ENCODE peak calls at places on chromosomes 1 and 21, in six cellular contexts. S is uterus, X is body of pancreas, R is ovary, V is stomach, T is Peyer's patch. K is an unnamed sample.

GRCh38 chr1:147509786-147510360 is 31.4 kb upstream of the BCL9 start:
- DNase-seq in S (peak; percentile 37), X (no peak), R (peak; percentile 62), V (no peak), T (no peak), K (no peak)

GRCh38 chr1:17502326-17502778 is 37.1 kb upstream of the ARHGEF10L start:
- DNase-seq in S (peak; percentile 85), X (peak; percentile 89), R (peak; percentile 77), V (peak; percentile 88), T (peak; percentile 65), K (peak; percentile 90)

GRCh38 chr1:173705117-173705516 is 9.7 kb upstream of the KLHL20 start:
- DNase-seq in S (no peak), X (no peak), R (no peak), V (no peak), T (no peak), K (no peak)

GRCh38 chr1:213541641-213542040 is 446.1 kb upstream of the PROX1 start:
- DNase-seq in S (no peak), X (no peak), R (no peak), V (no peak), T (no peak), K (no peak)

GRCh38 chr1:81029266-81029665 is 771.5 kb upstream of the ADGRL2 start:
- DNase-seq in S (no peak), X (no peak), R (no peak), V (no peak), T (no peak), K (no peak)

GRCh38 chr1:21251773-21252471 is 38.3 kb downstream of the ECE1 start:
- DNase-seq in S (peak; percentile 65), X (peak; percentile 91), R (peak; percentile 37), V (peak; percentile 80), T (no peak), K (peak; percentile 77)

GRCh38 chr1:56060901-56061300 is 518.5 kb downstream of the PLPP3 start:
- DNase-seq in S (no peak), X (no peak), R (no peak), V (no peak), T (no peak), K (peak; percentile 85)

GRCh38 chr21:18832950-18833349 is 429.4 kb upstream of the TMPRSS15 start:
- DNase-seq in S (no peak), X (no peak), R (no peak), V (no peak), T (no peak), K (no peak)

GRCh38 chr1:119510046-119510445 is 3.0 kb downstream of the HSD3B1 start:
- DNase-seq in S (no peak), X (no peak), R (no peak), V (no peak), T (no peak), K (no peak)

GRCh38 chr21:28294046-28294445 is 698.6 kb downstream of the LTN1 start:
- DNase-seq in S (no peak), X (no peak), R (no peak), V (no peak), T (no peak), K (no peak)

GRCh38 chr21:37658994-37659458 is 257.2 kb downstream of the KCNJ6 start:
- DNase-seq in S (peak; percentile 35), X (peak; percentile 37), R (peak; percentile 12), V (no peak), T (peak; percentile 18), K (no peak)

GRCh38 chr1:160567858-160568682 is 11.2 kb downstream of the CD84 start:
- DNase-seq in S (no peak), X (no peak), R (no peak), V (no peak), T (peak; percentile 56), K (no peak)

GRCh38 chr1:186828612-186829542 is at the start of gene PLA2G4A:
- DNase-seq in S (peak; percentile 23), X (peak; percentile 14), R (peak; percentile 21), V (peak; percentile 38), T (peak; percentile 18), K (peak; percentile 38)

GRCh38 chr21:26686278-26686677 is 113.2 kb upstream of the CYYR1 start:
- DNase-seq in S (no peak), X (no peak), R (no peak), V (no peak), T (peak; percentile 18), K (no peak)

GRCh38 chr1:203267347-203267846 is 37.9 kb upstream of the BTG2 start:
- DNase-seq in S (peak; percentile 83), X (peak; percentile 87), R (peak; percentile 83), V (peak; percentile 88), T (peak; percentile 87), K (peak; percentile 85)

GRCh38 chr1:100038401-100039306 is 68.9 kb downstream of the SLC35A3 start:
- DNase-seq in S (peak; percentile 47), X (peak; percentile 69), R (peak; percentile 59), V (peak; percentile 75), T (peak; percentile 71), K (peak; percentile 64)

GRCh38 chr1:244347942-244348341 is 103.8 kb downstream of the ADSS2 start:
- DNase-seq in S (no peak), X (no peak), R (no peak), V (no peak), T (no peak), K (no peak)

GRCh38 chr1:151851886-151852285 is 1.6 kb downstream of the THEM5 start:
- DNase-seq in S (no peak), X (no peak), R (no peak), V (no peak), T (no peak), K (no peak)
- TF ChIP-seq POLR2A in S (no peak), X (no peak), R (no peak), V (no peak), T (no peak), K (no peak)

DNA sequence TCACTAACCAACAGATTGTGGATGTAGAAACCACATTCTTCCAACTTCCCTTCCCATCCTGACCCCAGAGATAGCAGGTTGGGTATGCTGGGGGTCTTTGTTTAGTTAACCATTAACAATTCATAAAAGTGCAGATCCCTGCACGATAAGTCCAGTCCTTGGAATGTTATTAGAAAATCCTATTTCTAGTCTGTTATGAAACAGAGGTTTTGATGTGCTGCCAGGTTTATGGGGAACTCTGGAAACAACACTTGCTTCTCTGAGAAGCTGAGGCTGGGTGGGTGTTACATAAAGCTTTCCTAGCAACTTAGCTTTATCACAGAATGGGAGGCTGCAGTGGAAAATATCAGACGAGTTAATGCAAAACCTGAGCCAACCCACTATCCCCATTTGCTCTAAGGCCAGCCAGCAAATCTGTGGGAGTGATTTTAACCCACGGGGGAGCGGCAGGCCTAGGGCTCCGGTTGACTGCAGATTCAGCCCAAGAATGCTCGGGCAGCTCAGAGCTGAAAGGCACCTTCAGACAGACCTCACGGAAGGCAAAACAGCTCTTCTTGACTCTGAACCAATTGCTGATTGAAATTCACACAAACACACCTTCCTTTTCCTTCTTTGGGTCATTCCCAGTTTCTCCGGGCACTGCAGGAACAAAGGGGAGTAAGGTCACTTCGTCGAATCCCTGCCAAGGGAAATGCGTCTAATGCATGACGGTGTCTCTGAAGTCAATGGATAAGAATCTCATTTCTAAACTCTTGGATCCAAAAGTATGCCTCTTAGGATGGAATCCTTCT is 111.7 kb upstream of the IRF2BP2 start:
- DNase-seq in S (peak; percentile 80), X (peak; percentile 63), R (peak; percentile 75), V (peak; percentile 78), T (no peak), K (peak; percentile 87)
- TF ChIP-seq POLR2A in S (peak; percentile 31), X (no peak), R (no peak), V (no peak), T (no peak), K (peak; percentile 79)

GRCh38 chr1:32394141-32394889 is at the start of gene BSDC1:
- DNase-seq in S (peak; percentile 98), X (peak; percentile 99), R (peak; percentile 98), V (peak; percentile 98), T (peak; percentile 99), K (peak; percentile 99)
- TF ChIP-seq POLR2A in S (peak; percentile 96), X (peak; percentile 89), R (peak; percentile 99), V (no peak), T (peak; percentile 95), K (peak; percentile 96)

DNA sequence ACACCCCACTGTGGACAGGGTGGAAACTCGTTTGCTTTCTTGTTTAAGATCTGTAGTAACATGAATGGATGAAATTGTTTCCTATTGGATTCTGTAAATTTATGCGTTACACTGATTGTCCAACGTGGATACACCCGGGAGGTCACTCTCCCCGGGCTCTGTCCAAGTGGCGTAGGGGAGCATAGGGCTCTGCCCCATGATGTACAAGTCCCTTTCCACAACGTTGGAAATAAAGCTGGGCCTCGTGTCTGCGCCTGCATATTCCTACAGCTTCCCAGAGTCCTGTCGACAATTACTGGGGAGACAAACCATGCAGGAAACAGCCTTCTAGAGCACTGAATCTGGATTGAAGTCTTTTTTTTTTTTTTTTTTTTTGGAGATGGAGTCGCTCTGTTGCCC is 1.4 kb downstream of the RCC1 start:
- DNase-seq in S (no peak), X (no peak), R (no peak), V (no peak), T (no peak), K (no peak)
- TF ChIP-seq POLR2A in S (no peak), X (no peak), R (no peak), V (no peak), T (no peak), K (no peak)

GRCh38 chr1:32351077-32351858 is 11.0 kb downstream of the FAM229A start:
- DNase-seq in S (peak; percentile 94), X (peak; percentile 96), R (peak; percentile 96), V (peak; percentile 96), T (peak; percentile 95), K (peak; percentile 97)
- TF ChIP-seq POLR2A in S (peak; percentile 97), X (peak; percentile 96), R (peak; percentile 95), V (no peak), T (peak; percentile 69), K (peak; percentile 96)

GRCh38 chr21:42513985-42514882 is 582 bp downstream of the SLC37A1 start:
- DNase-seq in S (peak; percentile 36), X (peak; percentile 63), R (no peak), V (peak; percentile 76), T (peak; percentile 42), K (peak; percentile 70)
- TF ChIP-seq POLR2A in S (no peak), X (peak; percentile 55), R (no peak), V (no peak), T (peak; percentile 56), K (peak; percentile 81)

DNA sequence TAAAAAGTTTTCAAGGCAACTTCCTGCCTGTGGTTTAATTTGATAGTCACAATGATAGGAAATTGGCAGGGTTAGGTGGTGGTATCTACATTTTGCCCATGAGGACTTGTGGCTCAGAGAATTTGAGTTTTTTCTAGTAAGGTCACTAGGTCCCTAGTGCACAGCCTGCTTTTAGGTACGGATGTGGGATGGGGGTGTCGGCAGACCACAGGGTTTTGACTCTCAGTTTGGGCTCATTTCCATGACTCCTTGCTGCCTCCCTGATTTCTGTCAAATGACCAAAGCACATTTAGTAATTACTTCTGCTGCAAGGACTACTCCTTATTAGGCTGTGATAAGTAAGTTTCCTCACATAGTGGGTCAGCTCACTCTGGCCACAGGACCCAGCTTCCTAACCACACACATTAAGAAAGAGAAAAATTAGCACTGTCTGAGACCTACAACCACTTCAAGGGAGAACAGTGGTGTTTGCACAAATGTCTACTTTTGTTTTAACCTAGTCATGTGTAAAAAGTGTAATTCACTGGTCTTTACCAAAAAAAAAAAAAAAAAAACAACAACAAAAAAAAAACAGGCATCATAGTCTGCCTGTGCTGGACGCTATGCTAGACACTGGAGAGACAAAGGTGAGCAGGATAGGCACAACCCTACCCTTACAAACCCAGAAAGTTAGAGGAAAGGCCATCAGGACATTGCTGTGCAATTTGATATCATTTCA is 43.7 kb downstream of the MRPL39 start:
- DNase-seq in S (no peak), X (no peak), R (no peak), V (no peak), T (peak; percentile 56), K (no peak)
- TF ChIP-seq POLR2A in S (no peak), X (no peak), R (no peak), V (no peak), T (no peak), K (no peak)

K was measured in thyroid gland.